ENCODE peak calls at places on chromosomes 7 and 10, in four cellular contexts. H, J, Z and D are unnamed samples.

GRCh38 chr10:61486738-61487396 is 33.7 kb upstream of the TMEM26 start:
- DNase-seq in H (no peak), J (no peak), Z (no peak), D (no peak)

GRCh38 chr7:150410131-150410530 is 31.0 kb downstream of the ZNF775 start:
- DNase-seq in Z (no peak), H (no peak), J (no peak), D (no peak)

GRCh38 chr7:16710641-16711040 is 42.9 kb upstream of the TSPAN13 start:
- DNase-seq in H (no peak), J (no peak), Z (no peak), D (no peak)

GRCh38 chr7:82235710-82236109 is 207.9 kb downstream of the CACNA2D1 start:
- DNase-seq in H (no peak), Z (peak), J (no peak), D (no peak)

GRCh38 chr7:140726304-140726703 is 29.8 kb downstream of the NDUFB2 start:
- DNase-seq in H (no peak), J (no peak), Z (no peak), D (no peak)

GRCh38 chr10:120012133-120012405 is 119.5 kb downstream of the SEC23IP start:
- DNase-seq in Z (no peak), H (no peak), J (no peak), D (no peak)

GRCh38 chr10:71068811-71069411 is 143.5 kb upstream of the UNC5B start:
- DNase-seq in Z (peak), J (no peak), H (no peak), D (no peak)

GRCh38 chr10:10794776-10795175 is 222.9 kb upstream of the CELF2 start:
- DNase-seq in H (no peak), Z (peak), J (no peak), D (no peak)

GRCh38 chr10:108204528-108205313 is 1040.2 kb upstream of the SORCS1 start:
- DNase-seq in H (no peak), Z (no peak), J (peak), D (no peak)